ENCODE peak calls at places on chromosomes 16 and 17, in eight cellular contexts. O is HS-5, P is T-helper 2 cell, W is kidney tubule cell, U is psoas muscle, Y is skeletal muscle cell, M is LHCN-M2, B is HFF-Myc. Z is an unnamed sample.

GRCh38 chr17:76523084-76524037 is 14.1 kb downstream of the CYGB start:
- DNase-seq in O (no peak), P (peak), W (peak), U (peak), Y (no peak), M (peak), B (no peak), Z (no peak)

GRCh38 chr16:68987734-68988457 is 117.6 kb upstream of the HAS3 start:
- DNase-seq in O (no peak), P (no peak), W (no peak), U (no peak), Y (no peak), M (no peak), B (no peak), Z (no peak)

GRCh38 chr17:1830288-1830687 is 483 bp downstream of the RPA1 start:
- DNase-seq in O (peak), P (no peak), W (peak), U (no peak), Y (no peak), M (no peak), B (no peak), Z (no peak)

GRCh38 chr17:45345246-45345553 is 28.4 kb upstream of the MAP3K14 start:
- DNase-seq in O (no peak), P (no peak), W (no peak), U (no peak), Y (no peak), M (no peak), B (no peak), Z (no peak)

GRCh38 chr17:58684003-58684402 is 7.8 kb downstream of the TEX14 start:
- DNase-seq in O (no peak), P (no peak), W (no peak), U (no peak), Y (no peak), M (no peak), B (no peak), Z (no peak)

GRCh38 chr16:22635345-22635744 is 124.7 kb downstream of the NPIPB5 start:
- DNase-seq in O (peak), P (no peak), W (no peak), U (no peak), Y (no peak), M (no peak), B (no peak), Z (no peak)

GRCh38 chr16:50311891-50312501 is 45.6 kb downstream of the ADCY7 start:
- DNase-seq in O (no peak), P (no peak), W (no peak), U (peak), Y (no peak), M (no peak), B (no peak), Z (no peak)

GRCh38 chr17:81020767-81021497 is 14.0 kb upstream of the BAIAP2 start:
- DNase-seq in O (no peak), P (no peak), W (no peak), U (peak), Y (no peak), M (peak), B (no peak), Z (no peak)

GRCh38 chr17:58995247-58995940 is 111.3 kb downstream of the TRIM37 start:
- DNase-seq in O (no peak), P (no peak), W (no peak), U (no peak), Y (no peak), M (peak), B (no peak), Z (no peak)